ENCODE peak calls at places on chromosomes 7 and 10, in nine cellular contexts. D, H, B, U, Y, C, I, A and T are unnamed samples.

GRCh38 chr7:116011584-116011983 is 19.0 kb downstream of the TFEC start:
- DNase-seq in C (no peak), B (no peak), U (no peak), D (no peak), Y (no peak), I (no peak), A (no peak), H (no peak), T (no peak)

GRCh38 chr7:157253850-157254249 is 83.0 kb upstream of the DNAJB6 start:
- DNase-seq in H (no peak), D (no peak), A (peak; percentile 82), C (no peak), U (no peak), I (no peak), Y (peak; percentile 92), B (no peak), T (peak; percentile 43)

GRCh38 chr7:36570508-36571219 is 153.6 kb downstream of the AOAH start:
- DNase-seq in A (no peak), Y (no peak), H (no peak), I (no peak), C (no peak), U (no peak), B (no peak), D (no peak), T (no peak)

GRCh38 chr7:155380221-155380861 is 77.6 kb upstream of the EN2 start:
- DNase-seq in A (peak; percentile 68), B (peak; percentile 49), U (peak; percentile 54), Y (peak; percentile 77), I (peak; percentile 74), C (peak; percentile 36), D (peak; percentile 84), H (peak; percentile 14), T (peak; percentile 56)

GRCh38 chr7:101081432-101081831 is 3.8 kb upstream of the TRIM56 start:
- DNase-seq in U (no peak), D (no peak), H (no peak), I (no peak), B (no peak), C (no peak), A (no peak), Y (no peak), T (no peak)

GRCh38 chr7:137878333-137878961 is 31.7 kb upstream of the DGKI start:
- DNase-seq in D (no peak), I (no peak), U (peak; percentile 33), B (peak; percentile 37), A (peak; percentile 61), Y (peak; percentile 56), C (peak; percentile 74), H (no peak), T (peak; percentile 58)

GRCh38 chr10:50851884-50852671 is 33.3 kb downstream of the A1CF start:
- DNase-seq in C (no peak), A (no peak), I (no peak), H (no peak), D (peak; percentile 51), Y (no peak), B (no peak), U (no peak), T (no peak)

GRCh38 chr10:91340613-91341362 is 69.4 kb upstream of the HECTD2 start:
- DNase-seq in U (peak; percentile 94), H (peak; percentile 79), B (no peak), I (no peak), A (peak; percentile 67), C (no peak), D (no peak), Y (no peak), T (peak; percentile 78)

GRCh38 chr7:46558482-46559193 is 637.6 kb upstream of the IGFBP3 start:
- DNase-seq in C (no peak), Y (no peak), I (no peak), H (no peak), D (no peak), A (no peak), B (no peak), U (peak; percentile 45), T (no peak)

GRCh38 chr10:60570272-60570865 is 180.7 kb upstream of the ANK3 start:
- DNase-seq in H (no peak), Y (no peak), I (no peak), U (no peak), D (no peak), C (no peak), A (no peak), B (no peak), T (no peak)

DNA sequence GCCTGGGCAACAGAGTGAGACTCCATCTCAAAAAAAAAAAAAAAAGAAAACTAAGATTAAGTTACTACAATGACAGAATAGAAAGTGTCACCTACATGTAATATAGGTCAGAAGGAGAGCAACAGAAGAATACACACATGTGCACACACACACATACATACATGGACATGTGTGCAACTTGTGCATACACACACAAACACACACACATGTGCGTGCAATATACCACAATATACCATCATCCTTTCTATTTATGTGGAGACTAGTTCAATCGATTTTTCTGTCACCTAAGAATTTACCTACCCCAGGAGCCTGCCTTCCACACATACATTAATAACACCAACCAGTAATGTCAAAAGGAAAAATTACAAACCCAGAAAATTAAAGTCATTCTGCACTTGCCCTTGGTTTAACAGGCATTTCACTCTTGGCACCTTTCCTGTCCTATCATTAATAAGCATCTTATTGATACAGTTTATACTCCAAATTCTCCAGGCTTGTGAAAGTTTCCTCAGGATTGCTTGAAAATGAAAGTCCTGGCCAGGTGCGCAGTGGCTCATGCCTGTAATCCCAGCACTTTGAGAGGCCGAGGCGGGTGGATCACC is 2.5 kb downstream of the PNLIPRP1 start:
- DNase-seq in H (no peak), D (no peak), U (no peak), Y (no peak), C (no peak), B (no peak), A (no peak), I (no peak), T (no peak)
- H3K4me3 ChIP-seq in H (no peak overlapping the region), D (no peak overlapping the region), U (no peak overlapping the region), Y (no peak overlapping the region), C (no peak overlapping the region), B (no peak overlapping the region), A (no peak overlapping the region), I (no peak overlapping the region), T (no peak overlapping the region)

GRCh38 chr10:112471878-112472487 is 25.0 kb downstream of the VTI1A start:
- DNase-seq in H (peak; percentile 33), A (no peak), B (no peak), C (no peak), Y (no peak), U (peak; percentile 68), D (no peak), I (peak; percentile 45), T (no peak)
- TF ChIP-seq CTCF in H (peak; percentile 58), A (peak; percentile 61), B (peak; percentile 67), C (peak; percentile 50), Y (peak; percentile 67), U (peak; percentile 69), D (peak; percentile 48), I (peak; percentile 68), T (peak; percentile 61)

GRCh38 chr7:149414171-149414570 is 46.7 kb downstream of the ZNF777 start:
- DNase-seq in D (no peak), C (no peak), A (no peak), H (no peak), B (no peak), I (no peak), Y (no peak), U (no peak), T (no peak)

GRCh38 chr7:149404830-149405229 is 56.0 kb downstream of the ZNF777 start:
- DNase-seq in I (no peak), H (no peak), C (no peak), Y (no peak), B (no peak), A (no peak), D (no peak), U (no peak), T (no peak)

GRCh38 chr7:149414745-149415390 is 46.0 kb downstream of the ZNF777 start:
- DNase-seq in Y (no peak), U (peak; percentile 82), A (peak; percentile 49), I (no peak), H (no peak), C (peak; percentile 62), B (peak; percentile 44), D (no peak), T (peak; percentile 40)

GRCh38 chr7:149404396-149404795 is 56.5 kb downstream of the ZNF777 start:
- DNase-seq in B (no peak), U (no peak), I (no peak), A (no peak), C (no peak), H (no peak), D (no peak), Y (no peak), T (no peak)

GRCh38 chr7:149409889-149410288 is 51.0 kb downstream of the ZNF777 start:
- DNase-seq in I (no peak), A (no peak), D (no peak), C (no peak), Y (no peak), U (no peak), H (no peak), B (no peak), T (no peak)
- H3K4me3 ChIP-seq in I (no peak overlapping the region), A (no peak overlapping the region), D (no peak overlapping the region), C (no peak overlapping the region), Y (no peak overlapping the region), U (no peak overlapping the region), H (no peak overlapping the region), B (no peak overlapping the region), T (no peak overlapping the region)

GRCh38 chr7:135712182-135712782 is 15.7 kb downstream of the SLC13A4 start:
- DNase-seq in D (no peak), C (no peak), Y (no peak), I (no peak), B (no peak), H (no peak), A (no peak), U (no peak), T (no peak)

GRCh38 chr7:135712796-135713195 is 15.2 kb downstream of the SLC13A4 start:
- DNase-seq in U (no peak), B (no peak), H (no peak), I (no peak), D (no peak), A (no peak), C (no peak), Y (no peak), T (no peak)

GRCh38 chr7:135709508-135709907 is 18.5 kb downstream of the SLC13A4 start:
- DNase-seq in A (no peak), C (no peak), B (no peak), Y (no peak), U (no peak), D (no peak), H (no peak), I (no peak), T (no peak)

GRCh38 chr7:135708041-135708440 is 19.9 kb downstream of the SLC13A4 start:
- DNase-seq in U (no peak), Y (no peak), C (no peak), H (no peak), I (no peak), A (no peak), B (no peak), D (no peak), T (no peak)

DNA sequence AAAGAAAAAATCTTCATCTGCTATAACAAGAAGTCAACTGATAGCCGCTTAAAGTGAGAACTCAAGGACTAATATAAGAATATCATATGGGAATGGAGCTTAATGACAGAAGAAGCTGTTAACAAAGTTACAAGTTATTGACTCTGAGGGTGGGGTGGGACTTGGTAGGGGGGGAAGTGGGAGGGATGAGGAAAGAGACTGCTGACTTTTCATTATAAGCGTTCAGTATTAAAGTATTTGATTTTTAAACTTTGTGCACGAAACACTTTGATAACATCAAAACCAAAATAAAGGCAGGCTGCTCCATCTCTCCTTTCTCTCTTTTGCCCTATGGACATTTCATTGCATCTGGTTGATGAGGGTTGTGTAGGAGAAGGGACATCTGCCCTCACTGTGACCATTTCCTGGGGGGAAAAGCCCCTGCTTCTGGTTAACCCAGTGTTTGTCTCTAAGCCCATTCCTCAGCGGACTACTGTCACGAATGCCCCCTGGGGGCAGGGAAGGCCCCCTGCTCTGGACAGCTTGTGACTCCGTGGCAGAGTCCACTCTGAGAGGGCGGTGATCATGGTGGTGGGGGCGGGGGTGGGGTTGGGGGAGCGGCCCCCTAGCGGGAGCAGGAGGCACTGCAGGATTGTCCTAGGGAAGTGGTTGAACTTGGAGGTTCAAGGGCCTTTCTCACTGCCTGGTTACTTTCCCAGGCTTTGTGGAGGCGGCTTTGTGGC is 17.4 kb downstream of the SLC13A4 start:
- DNase-seq in C (no peak), I (no peak), U (no peak), A (no peak), H (no peak), D (no peak), B (no peak), Y (no peak), T (no peak)
- TF ChIP-seq CTCF in C (no peak), I (peak; percentile 38), U (no peak), A (peak; percentile 48), H (peak; percentile 49), D (peak; percentile 93), B (no peak), Y (peak; percentile 65), T (peak; percentile 74)